ENCODE peak calls at places on chromosomes 12 and 14, in six cellular contexts. Y is pancreas, Z is choroid plexus epithelial cell, C is fibroblast of mammary gland, R is esophagus squamous epithelium, S is tibial nerve. W is an unnamed sample.

GRCh38 chr12:116194935-116195431 is 82.5 kb downstream of the MED13L start:
- DNase-seq in Y (no peak), Z (no peak), C (no peak), R (no peak), S (no peak), W (no peak)

GRCh38 chr12:14693116-14693515 is 3.3 kb downstream of the GUCY2C start:
- DNase-seq in Y (no peak), Z (no peak), C (no peak), R (no peak), S (no peak), W (no peak)

GRCh38 chr12:51823875-51824565 is 24.5 kb downstream of the FIGNL2 start:
- DNase-seq in Y (peak), Z (peak), C (peak), R (no peak), S (no peak), W (peak)

GRCh38 chr12:67442347-67442841 is 173.2 kb downstream of the CAND1 start:
- DNase-seq in Y (peak), Z (no peak), C (no peak), R (no peak), S (no peak), W (no peak)

GRCh38 chr14:96225745-96226151 is 21.1 kb downstream of the BDKRB2 start:
- DNase-seq in Y (no peak), Z (no peak), C (peak), R (no peak), S (no peak), W (peak)

GRCh38 chr12:106892075-106892474 is 63.6 kb upstream of the TMEM263 start:
- DNase-seq in Y (no peak), Z (no peak), C (no peak), R (no peak), S (no peak), W (no peak)

GRCh38 chr12:32399373-32400113 is at the start of gene FGD4:
- DNase-seq in Y (peak), Z (peak), C (peak), R (peak), S (peak), W (peak)

GRCh38 chr12:127723236-127723635 is 543.7 kb upstream of the TMEM132C start:
- DNase-seq in Y (no peak), Z (no peak), C (no peak), R (no peak), S (no peak), W (no peak)

GRCh38 chr14:87935895-87936294 is 57.1 kb downstream of the GALC start:
- DNase-seq in Y (peak), Z (no peak), C (no peak), R (no peak), S (no peak), W (no peak)

GRCh38 chr12:2256915-2257314 is 204.1 kb downstream of the CACNA1C start:
- DNase-seq in Y (no peak), Z (peak), C (peak), R (no peak), S (no peak), W (peak)

GRCh38 chr12:57894577-57895292 is 46.6 kb upstream of the ATP23 start:
- DNase-seq in Y (no peak), Z (no peak), C (no peak), R (no peak), S (no peak), W (no peak)

GRCh38 chr12:119630962-119631550 is 36.9 kb upstream of the PRKAB1 start:
- DNase-seq in Y (no peak), Z (no peak), C (no peak), R (no peak), S (no peak), W (no peak)

GRCh38 chr12:9606247-9606646 is 1.5 kb downstream of the KLRB1 start:
- DNase-seq in Y (no peak), Z (no peak), C (no peak), R (no peak), S (no peak), W (no peak)

GRCh38 chr12:18919826-18920511 is 182.1 kb downstream of the CAPZA3 start:
- DNase-seq in Y (no peak), Z (no peak), C (no peak), R (no peak), S (no peak), W (no peak)

GRCh38 chr12:104999347-104999685 is 13.2 kb downstream of the NOPCHAP1 start:
- DNase-seq in Y (peak), Z (no peak), C (no peak), R (no peak), S (no peak), W (no peak)

GRCh38 chr12:78674311-78675085 is 190.1 kb upstream of the SYT1 start:
- DNase-seq in Y (no peak), Z (peak), C (peak), R (no peak), S (no peak), W (peak)

GRCh38 chr12:57983150-57983857 is 41.9 kb downstream of the ATP23 start:
- DNase-seq in Y (peak), Z (peak), C (peak), R (no peak), S (no peak), W (peak)

GRCh38 chr12:6285063-6285477 is 25.4 kb upstream of the PLEKHG6 start:
- DNase-seq in Y (peak), Z (peak), C (peak), R (no peak), S (no peak), W (peak)

GRCh38 chr14:83909507-83909906 is 1620.4 kb upstream of the FLRT2 start:
- DNase-seq in Y (no peak), Z (peak), C (peak), R (no peak), S (no peak), W (no peak)

GRCh38 chr12:15731940-15732339 is 57.2 kb downstream of the EPS8 start:
- DNase-seq in Y (no peak), Z (no peak), C (no peak), R (no peak), S (no peak), W (no peak)

GRCh38 chr12:91931110-91931509 is 214.5 kb downstream of the BTG1 start:
- DNase-seq in Y (peak), Z (no peak), C (peak), R (no peak), S (no peak), W (no peak)

GRCh38 chr12:92543872-92544271 is 158.9 kb upstream of the PLEKHG7 start:
- DNase-seq in Y (no peak), Z (no peak), C (no peak), R (no peak), S (no peak), W (no peak)

GRCh38 chr14:104105071-104105821 is 19.7 kb downstream of the ASPG start:
- DNase-seq in Y (no peak), Z (no peak), C (no peak), R (no peak), S (no peak), W (no peak)

GRCh38 chr12:84638811-84639368 is 273.7 kb downstream of the SLC6A15 start:
- DNase-seq in Y (no peak), Z (peak), C (peak), R (no peak), S (no peak), W (peak)

GRCh38 chr14:67221248-67221981 is 19.8 kb upstream of the PALS1 start:
- DNase-seq in Y (no peak), Z (peak), C (peak), R (no peak), S (no peak), W (peak)

GRCh38 chr12:25250744-25251730 is at the start of gene KRAS:
- DNase-seq in Y (peak), Z (peak), C (peak), R (peak), S (peak), W (peak)

GRCh38 chr12:3117628-3118027 is 40.4 kb downstream of the TSPAN9 start:
- DNase-seq in Y (no peak), Z (peak), C (peak), R (no peak), S (no peak), W (peak)

GRCh38 chr14:50964683-50965390 is 20.6 kb upstream of the PYGL start:
- DNase-seq in Y (peak), Z (peak), C (peak), R (no peak), S (no peak), W (peak)

GRCh38 chr12:76329163-76329562 is 19.1 kb downstream of the BBS10 start:
- DNase-seq in Y (no peak), Z (peak), C (peak), R (no peak), S (no peak), W (peak)

GRCh38 chr14:92960706-92961566 is 38.0 kb downstream of the CHGA start:
- DNase-seq in Y (no peak), Z (peak), C (peak), R (no peak), S (no peak), W (no peak)

GRCh38 chr12:118055865-118056773 is 4.9 kb downstream of the WSB2 start:
- DNase-seq in Y (peak), Z (no peak), C (no peak), R (no peak), S (no peak), W (peak)

GRCh38 chr14:105864116-105864515 is 337.7 kb downstream of the TMEM121 start:
- DNase-seq in Y (no peak), Z (no peak), C (no peak), R (no peak), S (peak), W (no peak)

GRCh38 chr12:45051490-45052105 is 699 bp upstream of the DBX2 start:
- DNase-seq in Y (no peak), Z (peak), C (peak), R (no peak), S (no peak), W (peak)

GRCh38 chr12:122825773-122826724 is 9.2 kb upstream of the HIP1R start:
- DNase-seq in Y (no peak), Z (no peak), C (no peak), R (no peak), S (no peak), W (peak)

GRCh38 chr12:11555743-11556625 is 93.5 kb upstream of the ETV6 start:
- DNase-seq in Y (peak), Z (no peak), C (no peak), R (no peak), S (no peak), W (peak)

DNA sequence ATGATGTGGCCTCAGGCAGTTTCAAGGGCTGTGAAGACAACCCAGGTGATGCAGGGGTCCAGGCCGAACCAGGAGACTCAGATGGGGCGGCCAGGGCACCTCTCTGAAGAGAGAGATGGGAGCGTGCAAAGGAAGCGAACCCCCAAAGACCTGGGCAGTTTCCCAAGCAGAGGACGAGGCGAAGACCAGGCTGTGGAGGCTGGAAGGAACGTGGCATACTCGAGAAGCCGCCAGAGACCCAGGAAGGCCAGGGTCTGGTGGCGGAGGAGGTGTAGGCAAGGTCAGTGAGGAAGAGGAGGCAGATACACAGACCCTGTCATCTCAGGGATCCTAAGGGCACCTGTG is 24.7 kb downstream of the LTBP2 start:
- DNase-seq in Y (no peak), Z (no peak), C (no peak), R (no peak), S (no peak), W (no peak)
- H3K4me3 ChIP-seq in Y (no peak), Z (no peak), C (no peak), R (no peak), S (no peak), W (no peak)

DNA sequence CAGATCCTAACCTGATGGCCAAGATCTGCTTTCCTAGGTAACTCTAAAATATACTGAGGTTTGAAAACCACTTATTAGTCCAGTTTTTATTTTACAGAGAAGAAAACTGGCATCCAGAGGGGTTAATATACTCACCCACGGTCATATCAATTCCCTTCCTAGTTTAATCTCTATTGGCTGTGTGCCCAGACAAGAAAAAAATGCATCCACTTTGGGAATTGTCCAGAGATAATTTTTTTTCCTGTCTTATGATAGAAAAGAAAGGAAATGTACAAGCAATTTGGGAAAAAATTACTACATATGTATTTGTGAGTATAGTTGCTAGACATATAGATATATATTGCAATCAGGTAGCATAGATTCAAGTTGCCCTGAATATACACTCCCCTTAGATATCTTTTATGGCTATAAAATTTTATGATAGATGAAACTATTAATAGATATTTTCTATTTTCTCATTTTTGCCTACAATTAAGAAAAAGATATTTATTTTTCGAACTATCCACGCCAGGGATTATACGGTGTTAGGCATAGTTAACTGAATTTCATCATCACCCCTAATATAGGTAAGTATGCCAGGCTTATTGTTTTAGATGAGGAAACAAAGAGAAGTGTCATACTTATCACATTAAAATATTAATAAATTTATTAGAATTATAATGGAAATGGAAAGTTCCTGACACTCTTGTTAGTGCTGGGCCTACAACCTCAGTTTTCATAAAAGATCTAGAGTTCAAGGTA is 100.5 kb upstream of the SLC38A2 start:
- DNase-seq in Y (peak), Z (peak), C (peak), R (no peak), S (no peak), W (peak)
- H3K4me3 ChIP-seq in Y (no peak), Z (no peak), C (no peak), R (no peak), S (no peak), W (no peak)

DNA sequence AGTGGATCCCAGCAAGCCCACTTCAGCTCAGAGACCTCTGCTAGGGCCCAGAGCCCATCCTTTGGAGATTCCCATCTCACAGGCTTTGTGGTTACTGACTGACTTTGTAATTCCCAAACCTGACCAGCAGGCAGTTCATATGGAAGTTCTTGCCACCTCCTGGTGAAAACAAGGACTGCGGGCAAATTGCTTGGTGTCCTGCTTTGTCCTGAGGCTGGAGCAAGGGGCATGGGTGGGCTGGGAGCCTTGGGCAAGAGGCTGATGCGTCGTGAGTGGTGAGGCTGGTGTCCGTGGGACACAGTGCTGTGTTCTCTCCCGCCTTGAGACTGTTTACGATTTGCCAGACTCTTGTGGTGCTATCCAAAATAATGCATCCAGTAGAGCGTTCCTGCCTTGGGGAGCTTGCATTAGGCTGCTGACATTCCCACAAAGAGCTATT is 91.0 kb downstream of the LRRC74A start:
- DNase-seq in Y (peak), Z (peak), C (peak), R (no peak), S (no peak), W (peak)
- H3K4me3 ChIP-seq in Y (no peak), Z (no peak), C (no peak), R (no peak), S (no peak), W (no peak)

GRCh38 chr14:89351958-89352404 is 65.1 kb downstream of the FOXN3 start:
- DNase-seq in Y (no peak), Z (peak), C (no peak), R (no peak), S (no peak), W (no peak)
- H3K4me3 ChIP-seq in Y (no peak), Z (no peak), C (no peak), R (no peak), S (no peak), W (no peak)

DNA sequence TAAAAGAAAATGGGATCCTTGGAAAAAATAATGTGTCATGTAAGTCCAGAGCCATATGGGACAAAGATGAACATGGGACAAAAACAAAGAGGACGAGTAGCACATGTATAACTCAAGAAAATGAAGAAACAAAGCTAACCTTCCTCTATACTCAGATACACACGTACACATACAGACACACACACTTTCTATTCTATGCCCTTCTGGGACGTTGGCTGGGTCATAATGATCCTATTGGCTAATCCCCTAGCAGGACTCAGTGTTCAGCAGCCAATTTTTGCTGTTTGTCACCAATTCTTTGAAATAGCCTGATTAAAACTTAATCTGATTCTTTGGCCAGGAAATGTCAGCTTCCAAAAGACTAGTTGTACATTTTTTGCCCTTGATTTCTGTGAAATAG is 189.4 kb upstream of the FOXG1 start:
- DNase-seq in Y (no peak), Z (peak), C (peak), R (no peak), S (no peak), W (no peak)
- H3K4me3 ChIP-seq in Y (no peak), Z (no peak), C (no peak), R (no peak), S (no peak), W (no peak)

DNA sequence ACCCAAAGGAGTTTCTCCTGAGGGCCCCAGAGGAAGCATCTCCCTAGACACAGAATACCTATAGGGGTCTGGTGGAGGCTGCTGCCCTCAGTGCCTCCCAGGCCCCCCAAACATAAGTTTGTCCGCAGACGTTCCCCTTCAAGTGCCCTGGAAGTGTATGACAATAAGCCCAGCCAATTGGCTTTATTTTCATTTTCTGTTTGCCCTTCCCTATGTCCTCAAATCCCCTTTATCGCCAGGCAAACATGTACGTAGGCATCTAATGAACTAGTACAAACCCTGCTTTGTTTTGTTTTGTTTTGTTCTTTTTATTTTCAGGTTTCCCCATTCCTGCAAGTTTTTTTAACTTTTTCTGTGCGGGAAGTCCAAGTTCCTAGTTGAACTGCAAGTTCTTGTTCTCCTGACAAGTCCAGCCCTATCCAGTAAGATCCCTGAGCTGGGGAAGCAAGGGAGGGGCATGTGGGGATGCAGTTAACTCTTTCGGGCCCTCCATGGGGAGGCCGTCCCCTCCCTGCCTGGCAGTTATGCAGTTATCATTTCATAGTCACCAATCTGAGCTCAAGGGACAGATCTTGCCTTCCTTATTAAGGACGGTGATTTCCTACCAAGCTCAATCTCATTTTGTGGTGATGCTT is 141.9 kb downstream of the KCNA5 start:
- DNase-seq in Y (no peak), Z (no peak), C (no peak), R (no peak), S (no peak), W (no peak)
- H3K4me3 ChIP-seq in Y (no peak), Z (no peak), C (no peak), R (peak), S (no peak), W (no peak)

GRCh38 chr14:100903672-100904185 is at the start of gene RTL1:
- DNase-seq in Y (no peak), Z (no peak), C (no peak), R (no peak), S (no peak), W (no peak)
- H3K4me3 ChIP-seq in Y (no peak), Z (no peak), C (no peak), R (no peak), S (no peak), W (no peak)

GRCh38 chr12:48929551-48929950 is 4.3 kb upstream of the FKBP11 start:
- DNase-seq in Y (no peak), Z (no peak), C (no peak), R (no peak), S (no peak), W (no peak)

GRCh38 chr12:48924617-48925217 is 575 bp downstream of the FKBP11 start:
- DNase-seq in Y (peak), Z (peak), C (peak), R (no peak), S (no peak), W (peak)

GRCh38 chr12:48927261-48927660 is 2.0 kb upstream of the FKBP11 start:
- DNase-seq in Y (no peak), Z (peak), C (peak), R (no peak), S (no peak), W (peak)

GRCh38 chr12:48923117-48923516 is 2.2 kb downstream of the FKBP11 start:
- DNase-seq in Y (no peak), Z (no peak), C (no peak), R (no peak), S (no peak), W (no peak)

GRCh38 chr12:48925218-48925871 is at the start of gene FKBP11:
- DNase-seq in Y (peak), Z (peak), C (peak), R (no peak), S (peak), W (peak)
- H3K4me3 ChIP-seq in Y (peak), Z (peak), C (peak), R (peak), S (peak), W (peak)

W was measured in fibroblast of lung.